ENCODE peak calls at places on chromosomes 5 and 9, in four cellular contexts. O is activated CD4-positive, alpha-beta T cell treated with anti-CD3 and anti-CD28 coated beads for 48 hours; I is AG09319; Y is activated naive CD4-positive, alpha-beta T cell. R is an unnamed sample.

GRCh38 chr5:32542216-32543059 is 42.9 kb upstream of the SUB1 start:
- DNase-seq in O (peak; percentile 42), I (no peak), Y (no peak), R (no peak)

GRCh38 chr5:32474201-32474854 is 29.8 kb upstream of the ZFR start:
- DNase-seq in Y (no peak), I (no peak), O (no peak), R (no peak)

GRCh38 chr9:129327552-129328283 is 149.7 kb upstream of the IER5L start:
- DNase-seq in O (no peak), I (no peak), Y (no peak), R (no peak)

GRCh38 chr5:5573798-5574380 is 151.4 kb downstream of the ICE1 start:
- DNase-seq in O (no peak), Y (no peak), I (no peak), R (no peak)

GRCh38 chr9:131037336-131038255 is 28.6 kb downstream of the LAMC3 start:
- DNase-seq in I (no peak), O (no peak), Y (no peak), R (no peak)

GRCh38 chr5:127186657-127187056 is 103.9 kb upstream of the MEGF10 start:
- DNase-seq in O (no peak), I (no peak), Y (no peak), R (no peak)

GRCh38 chr5:101424530-101425175 is 521.6 kb upstream of the ST8SIA4 start:
- DNase-seq in I (peak; percentile 10), Y (no peak), O (no peak), R (peak; percentile 31)

GRCh38 chr9:6552033-6552737 is 93.3 kb downstream of the GLDC start:
- DNase-seq in O (no peak), Y (no peak), I (peak; percentile 45), R (no peak)

GRCh38 chr5:74685979-74686631 is 1.1 kb downstream of the HEXB start:
- DNase-seq in O (no peak), Y (no peak), I (no peak), R (no peak)

GRCh38 chr9:98860871-98861293 is 53.4 kb downstream of the GALNT12 start:
- DNase-seq in I (peak; percentile 96), O (no peak), Y (no peak), R (peak; percentile 73)

GRCh38 chr5:64384761-64385160 is 121.1 kb upstream of the RGS7BP start:
- DNase-seq in Y (no peak), I (no peak), O (no peak), R (no peak)

GRCh38 chr9:35114113-35114847 is 1.4 kb downstream of the ATOSB start:
- DNase-seq in I (peak; percentile 93), O (peak; percentile 80), Y (no peak), R (peak; percentile 83)

GRCh38 chr9:113520109-113520642 is 56.6 kb downstream of the RGS3 start:
- DNase-seq in Y (no peak), O (peak; percentile 55), I (no peak), R (no peak)

GRCh38 chr9:91746904-91747303 is 203.1 kb downstream of the ROR2 start:
- DNase-seq in I (no peak), Y (no peak), O (no peak), R (no peak)

GRCh38 chr5:134948929-134949328 is 18.8 kb upstream of the CATSPER3 start:
- DNase-seq in I (no peak), Y (no peak), O (no peak), R (no peak)

GRCh38 chr5:111742595-111742994 is 14.4 kb downstream of the NREP start:
- DNase-seq in Y (no peak), O (no peak), I (peak; percentile 81), R (peak; percentile 83)

R was measured in AG04449.